ENCODE peak calls at places on chromosome 10, in six cellular contexts. T is A549, L is RWPE2, I is heart left ventricle, V is colonic mucosa, D is fibroblast of lung. W is an unnamed sample. For H3K4me1, the result is how much of the 10 kb centered on the place peaks cover.

GRCh38 chr10:113525713-113526112 is 27.1 kb upstream of the HABP2 start:
- DNase-seq in T (no peak), L (no peak), I (no peak), V (no peak), D (no peak), W (no peak)

GRCh38 chr10:97810476-97810875 is 38.7 kb upstream of the SFRP5 start:
- DNase-seq in T (no peak), L (no peak), I (no peak), V (no peak), D (no peak), W (no peak)

GRCh38 chr10:131451407-131452015 is 140.0 kb upstream of the TCERG1L start:
- DNase-seq in T (no peak), L (no peak), I (no peak), V (no peak), D (no peak), W (no peak)

GRCh38 chr10:59829601-59830000 is 76.3 kb upstream of the MRLN start:
- DNase-seq in T (no peak), L (no peak), I (no peak), V (no peak), D (no peak), W (no peak)

GRCh38 chr10:124743188-124744046 is 761 bp downstream of the FAM53B start:
- DNase-seq in T (peak), L (no peak), I (no peak), V (peak), D (peak), W (peak)

GRCh38 chr10:59607971-59608370 is 101.7 kb downstream of the SLC16A9 start:
- DNase-seq in T (no peak), L (no peak), I (no peak), V (no peak), D (no peak), W (no peak)

GRCh38 chr10:14093735-14094484 is 236.8 kb downstream of the FRMD4A start:
- DNase-seq in T (peak), L (no peak), I (no peak), V (no peak), D (peak), W (no peak)

GRCh38 chr10:2920638-2921037 is 146.7 kb upstream of the PFKP start:
- DNase-seq in T (no peak), L (no peak), I (no peak), V (no peak), D (no peak), W (no peak)

GRCh38 chr10:17418249-17418648 is 36.1 kb downstream of the ST8SIA6 start:
- DNase-seq in T (no peak), L (no peak), I (no peak), V (no peak), D (peak), W (no peak)

GRCh38 chr10:28939352-28940157 is 262.2 kb downstream of the BAMBI start:
- DNase-seq in T (peak), L (no peak), I (peak), V (peak), D (peak), W (no peak)

GRCh38 chr10:87618470-87619423 is 40.9 kb upstream of the PAPSS2 start:
- DNase-seq in T (no peak), L (no peak), I (no peak), V (peak), D (no peak), W (peak)

GRCh38 chr10:107553470-107553869 is 389.0 kb upstream of the SORCS1 start:
- DNase-seq in T (no peak), L (no peak), I (no peak), V (no peak), D (peak), W (no peak)

GRCh38 chr10:70481831-70482530 is 3.4 kb downstream of the PALD1 start:
- DNase-seq in T (no peak), L (no peak), I (peak), V (no peak), D (peak), W (no peak)

GRCh38 chr10:43093423-43094090 is 16.7 kb downstream of the RET start:
- DNase-seq in T (no peak), L (no peak), I (no peak), V (no peak), D (no peak), W (no peak)

GRCh38 chr10:59891349-59891748 is 15.0 kb downstream of the CCDC6 start:
- DNase-seq in T (no peak), L (no peak), I (no peak), V (no peak), D (no peak), W (no peak)

GRCh38 chr10:127408733-127409132 is 140.4 kb upstream of the NPS start:
- DNase-seq in T (no peak), L (no peak), I (no peak), V (no peak), D (peak), W (no peak)

GRCh38 chr10:69944761-69945160 is 107.9 kb upstream of the MACROH2A2 start:
- DNase-seq in T (no peak), L (no peak), I (no peak), V (no peak), D (no peak), W (no peak)

GRCh38 chr10:121244791-121245190 is 353.5 kb downstream of the FGFR2 start:
- DNase-seq in T (no peak), L (no peak), I (no peak), V (no peak), D (no peak), W (no peak)

GRCh38 chr10:6748029-6748428 is 168.0 kb upstream of the PRKCQ start:
- DNase-seq in T (no peak), L (no peak), I (no peak), V (no peak), D (no peak), W (no peak)

GRCh38 chr10:7260412-7260900 is 150.4 kb downstream of the SFMBT2 start:
- DNase-seq in T (peak), L (peak), I (peak), V (peak), D (peak), W (peak)

GRCh38 chr10:132845041-132845551 is 59.1 kb upstream of the NKX6-2 start:
- DNase-seq in T (no peak), L (peak), I (peak), V (peak), D (no peak), W (no peak)

GRCh38 chr10:120514035-120514620 is 57.1 kb downstream of the PLPP4 start:
- DNase-seq in T (no peak), L (no peak), I (no peak), V (peak), D (no peak), W (no peak)

GRCh38 chr10:47361293-47361692 is 13.1 kb downstream of the RBP3 start:
- DNase-seq in T (peak), L (no peak), I (no peak), V (peak), D (peak), W (peak)

GRCh38 chr10:48291190-48291589 is 15.3 kb upstream of the MAPK8 start:
- DNase-seq in T (no peak), L (no peak), I (no peak), V (no peak), D (no peak), W (no peak)

GRCh38 chr10:29535012-29535777 is 99.6 kb downstream of the SVIL start:
- DNase-seq in T (peak), L (no peak), I (peak), V (peak), D (peak), W (peak)

GRCh38 chr10:92699518-92700272 is 9.9 kb downstream of the HHEX start:
- DNase-seq in T (peak), L (no peak), I (peak), V (peak), D (peak), W (peak)

GRCh38 chr10:35399414-35400009 is 63.2 kb downstream of the CCNY start:
- DNase-seq in T (no peak), L (no peak), I (no peak), V (no peak), D (no peak), W (no peak)
- H3K4me1 ChIP-seq in T (under half), L (under half), I (half or more), V (under half), D (under half), W (under half)

GRCh38 chr10:75226055-75226454 is 9.7 kb downstream of the COMTD1 start:
- DNase-seq in T (no peak), L (no peak), I (no peak), V (no peak), D (no peak), W (no peak)

GRCh38 chr10:75228834-75229233 is 6.9 kb downstream of the COMTD1 start:
- DNase-seq in T (no peak), L (no peak), I (no peak), V (no peak), D (peak), W (no peak)

GRCh38 chr10:75226656-75227055 is 9.1 kb downstream of the COMTD1 start:
- DNase-seq in T (no peak), L (no peak), I (no peak), V (no peak), D (no peak), W (no peak)

GRCh38 chr10:75229961-75230360 is 5.8 kb downstream of the COMTD1 start:
- DNase-seq in T (no peak), L (no peak), I (no peak), V (no peak), D (peak), W (no peak)

GRCh38 chr10:75228278-75228677 is 7.5 kb downstream of the COMTD1 start:
- DNase-seq in T (no peak), L (no peak), I (no peak), V (no peak), D (no peak), W (no peak)
- H3K4me3 ChIP-seq in T (no peak), L (no peak), I (no peak), V (no peak), D (no peak), W (no peak)

GRCh38 chr10:115572740-115573455 is 479.7 kb downstream of the ATRNL1 start:
- DNase-seq in T (peak), L (no peak), I (no peak), V (no peak), D (no peak), W (no peak)
- TF ChIP-seq CTCF in T (peak), L (peak), I (no peak), V (no peak), D (no peak), W (no peak)

DNA sequence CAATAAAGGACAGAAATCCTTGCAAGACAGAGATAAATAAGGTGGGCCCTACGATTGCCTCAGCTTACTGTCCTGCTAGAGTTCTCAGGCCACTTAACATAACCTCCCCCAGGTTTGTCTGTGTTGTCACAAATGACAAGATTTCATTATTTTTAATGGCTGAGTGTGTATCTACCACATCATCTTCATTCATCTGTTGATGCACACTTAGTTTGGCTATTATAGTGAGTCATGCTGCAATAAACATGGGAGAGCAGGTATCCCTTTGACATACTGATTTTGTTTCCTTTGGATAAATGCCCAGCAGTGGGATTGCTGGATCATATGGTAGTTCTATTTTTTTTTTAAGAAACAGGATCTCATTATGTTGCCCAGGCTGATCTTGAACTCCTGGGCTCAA is 60.6 kb downstream of the PRTFDC1 start:
- DNase-seq in T (no peak), L (no peak), I (no peak), V (no peak), D (peak), W (no peak)
- H3K4me1 ChIP-seq in T (half or more), L (under half), I (under half), V (under half), D (under half), W (under half)

GRCh38 chr10:11016959-11017574 is 605 bp upstream of the CELF2 start:
- DNase-seq in T (no peak), L (no peak), I (no peak), V (no peak), D (peak), W (peak)

GRCh38 chr10:11018426-11018818 is 750 bp downstream of the CELF2 start:
- DNase-seq in T (no peak), L (no peak), I (peak), V (peak), D (no peak), W (peak)

GRCh38 chr10:11020026-11020820 is 2.6 kb downstream of the CELF2 start:
- DNase-seq in T (no peak), L (no peak), I (no peak), V (no peak), D (no peak), W (no peak)

GRCh38 chr10:11017575-11018425 is at the start of gene CELF2:
- DNase-seq in T (no peak), L (peak), I (peak), V (peak), D (no peak), W (peak)

DNA sequence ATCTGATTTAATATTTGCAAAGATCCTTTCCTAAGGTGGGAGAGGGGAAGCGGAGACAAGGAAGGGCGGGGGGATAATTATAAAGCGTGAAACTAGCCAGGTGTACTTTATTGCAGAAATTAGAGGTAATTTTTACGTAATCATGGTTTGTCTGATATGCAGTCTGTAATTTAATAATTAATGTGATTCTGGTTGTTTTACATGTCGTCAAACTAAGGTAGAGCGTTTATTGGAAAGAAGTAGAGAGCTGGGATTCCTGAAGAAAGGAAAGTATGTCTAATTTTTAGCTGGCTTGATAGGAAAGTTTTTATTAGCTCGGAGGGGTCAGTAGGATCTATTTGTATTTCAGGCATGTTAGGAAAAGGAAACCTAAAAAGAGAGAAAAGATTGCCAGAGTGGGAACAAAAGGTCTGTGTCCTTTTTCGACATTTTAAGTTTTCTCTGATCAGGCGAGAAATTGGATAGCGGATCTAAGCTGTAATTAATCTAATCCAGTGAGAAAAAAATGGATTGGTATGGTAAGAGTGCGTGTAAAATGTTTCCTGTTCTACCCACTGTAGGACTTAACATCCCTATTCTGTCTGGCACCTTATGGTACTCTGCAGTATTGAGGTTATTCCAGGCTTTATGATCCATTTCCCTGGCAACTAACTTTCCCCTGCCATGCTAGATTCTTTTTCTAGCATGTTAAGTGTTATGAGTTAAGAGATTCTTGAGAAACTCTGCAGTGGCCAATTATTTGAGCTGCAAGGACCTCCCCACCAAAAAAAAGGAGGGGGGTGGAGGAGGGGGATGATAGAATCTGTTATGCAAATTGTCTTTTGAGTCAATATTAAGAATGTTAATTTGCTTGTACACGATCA is 1.4 kb downstream of the CELF2 start:
- DNase-seq in T (no peak), L (no peak), I (no peak), V (no peak), D (no peak), W (no peak)
- H3K4me3 ChIP-seq in T (no peak), L (peak), I (peak), V (peak), D (peak), W (peak)

GRCh38 chr10:111677747-111678146 is 505.8 kb downstream of the GPAM start:
- DNase-seq in T (no peak), L (no peak), I (no peak), V (no peak), D (no peak), W (no peak)
- TF ChIP-seq CTCF in T (no peak), L (no peak), I (no peak), V (no peak), D (no peak), W (no peak)